ENCODE peak calls at places on chromosomes 13 and 19, in ten cellular contexts. I is caudate nucleus; K is tibial nerve; O is gastrocnemius medialis; E is effector memory CD4-positive, alpha-beta T cell; Z is neural progenitor cell; G is heart left ventricle; N is DND-41; S is CD4-positive, alpha-beta T cell; H is K562. D is an unnamed sample.

GRCh38 chr13:106129273-106129672 is 406.2 kb downstream of the EFNB2 start:
- DNase-seq in I (no peak), K (no peak), O (no peak), E (no peak), Z (no peak), G (no peak), N (no peak), S (no peak), H (no peak), D (no peak)

GRCh38 chr13:51041710-51042109 is 69.4 kb downstream of the C13orf42 start:
- DNase-seq in I (no peak), K (no peak), O (no peak), E (no peak), Z (no peak), G (no peak), N (no peak), S (no peak), H (no peak), D (no peak)

GRCh38 chr19:52942371-52943133 is 19.3 kb upstream of the ZNF888 start:
- DNase-seq in I (peak), K (peak), O (peak), E (peak), Z (peak), G (peak), N (peak), S (peak), H (peak), D (peak)

GRCh38 chr13:46633416-46633815 is 80.4 kb downstream of the LRCH1 start:
- DNase-seq in I (no peak), K (no peak), O (no peak), E (no peak), Z (no peak), G (no peak), N (no peak), S (no peak), H (no peak), D (no peak)

GRCh38 chr13:36509369-36509768 is 77.1 kb downstream of the CCNA1 start:
- DNase-seq in I (no peak), K (no peak), O (no peak), E (no peak), Z (peak), G (no peak), N (no peak), S (no peak), H (no peak), D (no peak)

GRCh38 chr13:22800726-22801401 is 379.9 kb upstream of the SGCG start:
- DNase-seq in I (no peak), K (peak), O (peak), E (no peak), Z (no peak), G (peak), N (no peak), S (no peak), H (no peak), D (no peak)

GRCh38 chr19:55668603-55669348 is 6.2 kb upstream of the EPN1 start:
- DNase-seq in I (no peak), K (no peak), O (no peak), E (no peak), Z (no peak), G (no peak), N (no peak), S (no peak), H (no peak), D (no peak)

GRCh38 chr19:35262101-35262761 is 6.5 kb upstream of the USF2 start:
- DNase-seq in I (no peak), K (peak), O (no peak), E (no peak), Z (no peak), G (no peak), N (no peak), S (no peak), H (no peak), D (peak)

GRCh38 chr19:14155371-14155770 is 19.0 kb upstream of the ASF1B start:
- DNase-seq in I (no peak), K (no peak), O (no peak), E (no peak), Z (no peak), G (no peak), N (no peak), S (no peak), H (no peak), D (no peak)

GRCh38 chr13:33017410-33017929 is 1.2 kb downstream of the KL start:
- DNase-seq in I (no peak), K (peak), O (peak), E (no peak), Z (peak), G (peak), N (no peak), S (no peak), H (peak), D (no peak)

GRCh38 chr13:93915269-93915809 is 564.1 kb downstream of the DCT start:
- DNase-seq in I (no peak), K (no peak), O (no peak), E (no peak), Z (no peak), G (no peak), N (no peak), S (no peak), H (no peak), D (no peak)

GRCh38 chr19:51352783-51353360 is 10.9 kb upstream of the VSIG10L start:
- DNase-seq in I (no peak), K (no peak), O (no peak), E (no peak), Z (no peak), G (no peak), N (no peak), S (no peak), H (no peak), D (no peak)

GRCh38 chr19:33622505-33622808 is 704 bp downstream of the CHST8 start:
- DNase-seq in I (no peak), K (no peak), O (no peak), E (no peak), Z (peak), G (no peak), N (no peak), S (no peak), H (no peak), D (no peak)

GRCh38 chr13:60282708-60283107 is 114.3 kb upstream of the TDRD3 start:
- DNase-seq in I (no peak), K (no peak), O (no peak), E (no peak), Z (no peak), G (no peak), N (no peak), S (no peak), H (no peak), D (no peak)

GRCh38 chr13:29621401-29621800 is 25.9 kb upstream of the SLC7A1 start:
- DNase-seq in I (no peak), K (no peak), O (no peak), E (no peak), Z (no peak), G (no peak), N (no peak), S (no peak), H (no peak), D (no peak)

GRCh38 chr19:18281082-18282020 is at the start of gene JUND:
- DNase-seq in I (peak), K (peak), O (peak), E (peak), Z (peak), G (peak), N (peak), S (peak), H (peak), D (peak)

GRCh38 chr13:101383595-101383994 is 32.7 kb downstream of the NALCN start:
- DNase-seq in I (no peak), K (no peak), O (no peak), E (no peak), Z (no peak), G (no peak), N (no peak), S (no peak), H (no peak), D (no peak)

GRCh38 chr13:40504641-40505040 is 161.8 kb downstream of the FOXO1 start:
- DNase-seq in I (no peak), K (no peak), O (no peak), E (no peak), Z (no peak), G (no peak), N (no peak), S (no peak), H (no peak), D (no peak)

GRCh38 chr13:40503026-40503425 is 163.4 kb downstream of the FOXO1 start:
- DNase-seq in I (no peak), K (no peak), O (no peak), E (no peak), Z (no peak), G (no peak), N (no peak), S (no peak), H (no peak), D (no peak)

GRCh38 chr13:40502236-40502635 is 164.2 kb downstream of the FOXO1 start:
- DNase-seq in I (no peak), K (no peak), O (no peak), E (no peak), Z (no peak), G (no peak), N (no peak), S (no peak), H (no peak), D (no peak)

GRCh38 chr13:40505196-40505595 is 161.2 kb downstream of the FOXO1 start:
- DNase-seq in I (no peak), K (no peak), O (no peak), E (no peak), Z (no peak), G (no peak), N (no peak), S (no peak), H (no peak), D (no peak)

DNA sequence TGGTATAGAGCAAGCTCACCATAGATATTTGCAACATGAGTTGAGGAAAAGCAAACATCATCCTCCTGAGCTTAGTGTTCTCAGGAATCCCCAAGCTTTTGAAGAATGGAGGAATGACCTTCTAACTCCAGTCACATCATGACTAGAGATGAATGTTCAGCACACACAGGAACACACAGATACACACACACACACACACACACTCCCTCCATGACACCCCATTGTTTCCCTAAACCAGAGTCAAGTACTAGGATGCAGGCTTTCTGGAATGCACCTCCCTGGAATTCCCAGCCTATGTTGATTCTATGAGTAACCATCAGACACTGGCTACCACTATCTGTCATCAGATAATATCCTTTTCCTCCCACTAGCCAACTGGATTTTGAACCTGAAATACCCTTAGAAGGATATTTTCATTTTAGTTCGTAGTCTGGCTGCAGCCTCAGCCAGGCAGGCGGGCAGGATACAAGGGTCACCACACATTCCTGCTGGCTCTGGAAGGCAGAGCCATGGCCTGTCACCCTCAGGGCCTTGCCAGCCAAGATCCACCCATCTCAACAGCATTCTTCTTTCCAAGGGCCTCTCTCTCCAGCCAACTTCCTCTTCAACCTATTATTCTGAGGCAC is 162.4 kb downstream of the FOXO1 start:
- DNase-seq in I (no peak), K (no peak), O (no peak), E (no peak), Z (no peak), G (no peak), N (no peak), S (no peak), H (no peak), D (no peak)
- H3K27ac ChIP-seq in I (no peak), K (no peak), O (no peak), E (no peak), Z (no peak), G (no peak), N (no peak), S (no peak), H (no peak), D (no peak)

DNA sequence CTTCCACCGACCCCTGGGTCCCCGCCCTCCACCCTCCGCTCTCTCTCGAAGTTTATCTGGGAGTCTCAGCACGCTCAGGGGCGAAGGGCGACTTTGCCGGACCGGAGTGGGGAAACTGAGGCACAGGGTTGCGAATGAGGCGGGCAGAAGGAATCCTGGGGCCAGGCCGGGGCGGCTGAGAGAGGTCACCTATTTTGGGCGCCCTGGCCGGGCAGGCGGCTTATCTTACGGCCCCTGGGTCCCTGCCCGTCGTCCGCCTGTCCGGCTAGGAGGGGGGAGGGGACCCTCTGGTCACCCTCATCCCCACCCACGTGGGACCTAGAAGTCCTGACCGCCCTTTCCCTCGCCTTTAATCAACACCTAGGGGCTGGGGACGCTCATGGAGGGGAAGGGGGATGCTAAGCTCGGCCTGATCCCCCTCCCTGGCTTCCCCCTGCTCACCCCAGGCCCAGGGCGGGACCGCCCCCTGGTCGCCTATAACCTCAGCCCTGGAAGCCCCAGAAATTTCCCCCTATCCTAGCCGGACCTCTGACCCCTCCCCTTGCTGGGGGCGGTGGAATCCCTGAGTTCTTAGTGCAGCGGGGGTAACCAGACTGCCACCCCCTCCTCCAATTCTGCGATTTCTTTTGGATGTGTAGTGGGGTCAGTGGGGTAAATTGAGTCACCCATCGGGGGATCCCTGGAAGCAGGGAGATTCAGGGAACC is 556 bp downstream of the TRIP10 start:
- DNase-seq in I (no peak), K (no peak), O (peak), E (no peak), Z (peak), G (peak), N (no peak), S (no peak), H (peak), D (no peak)
- H3K27ac ChIP-seq in I (peak), K (peak), O (peak), E (peak), Z (no peak), G (peak), N (peak), S (no peak), H (peak), D (no peak)

GRCh38 chr19:7258840-7259395 is 35.3 kb downstream of the INSR start:
- DNase-seq in I (no peak), K (no peak), O (no peak), E (no peak), Z (no peak), G (no peak), N (no peak), S (no peak), H (no peak), D (no peak)

GRCh38 chr19:7257148-7258041 is 36.8 kb downstream of the INSR start:
- DNase-seq in I (no peak), K (no peak), O (no peak), E (no peak), Z (no peak), G (no peak), N (no peak), S (no peak), H (peak), D (no peak)

GRCh38 chr19:7262470-7262869 is 31.7 kb downstream of the INSR start:
- DNase-seq in I (no peak), K (no peak), O (no peak), E (no peak), Z (peak), G (no peak), N (no peak), S (no peak), H (no peak), D (no peak)

GRCh38 chr19:7258042-7258839 is 36.0 kb downstream of the INSR start:
- DNase-seq in I (no peak), K (no peak), O (no peak), E (no peak), Z (no peak), G (no peak), N (no peak), S (no peak), H (no peak), D (no peak)

GRCh38 chr19:7260161-7260560 is 34.1 kb downstream of the INSR start:
- DNase-seq in I (no peak), K (no peak), O (no peak), E (no peak), Z (no peak), G (no peak), N (no peak), S (no peak), H (no peak), D (no peak)
- H3K27ac ChIP-seq in I (no peak), K (no peak), O (no peak), E (no peak), Z (no peak), G (peak), N (no peak), S (no peak), H (no peak), D (no peak)

GRCh38 chr19:1115646-1116420 is 12.0 kb downstream of the GPX4 start:
- DNase-seq in I (no peak), K (no peak), O (no peak), E (no peak), Z (no peak), G (no peak), N (no peak), S (no peak), H (no peak), D (no peak)

GRCh38 chr19:1119475-1120217 is 15.9 kb downstream of the GPX4 start:
- DNase-seq in I (no peak), K (no peak), O (no peak), E (no peak), Z (no peak), G (no peak), N (no peak), S (no peak), H (no peak), D (no peak)

GRCh38 chr19:1118999-1119398 is 15.2 kb downstream of the GPX4 start:
- DNase-seq in I (no peak), K (no peak), O (no peak), E (no peak), Z (no peak), G (no peak), N (no peak), S (no peak), H (no peak), D (no peak)

GRCh38 chr19:1116726-1117581 is 13.2 kb downstream of the GPX4 start:
- DNase-seq in I (no peak), K (no peak), O (no peak), E (no peak), Z (no peak), G (no peak), N (no peak), S (no peak), H (no peak), D (no peak)

GRCh38 chr19:1117654-1118053 is 13.9 kb downstream of the GPX4 start:
- DNase-seq in I (no peak), K (no peak), O (no peak), E (no peak), Z (no peak), G (no peak), N (no peak), S (no peak), H (no peak), D (no peak)
- H3K27ac ChIP-seq in I (no peak), K (no peak), O (no peak), E (no peak), Z (no peak), G (no peak), N (no peak), S (no peak), H (no peak), D (no peak)

GRCh38 chr19:6242677-6243076 is 37.1 kb downstream of the MLLT1 start:
- DNase-seq in I (no peak), K (no peak), O (no peak), E (no peak), Z (no peak), G (no peak), N (no peak), S (no peak), H (no peak), D (no peak)
- H3K27ac ChIP-seq in I (peak), K (peak), O (no peak), E (no peak), Z (no peak), G (no peak), N (no peak), S (no peak), H (no peak), D (peak)

DNA sequence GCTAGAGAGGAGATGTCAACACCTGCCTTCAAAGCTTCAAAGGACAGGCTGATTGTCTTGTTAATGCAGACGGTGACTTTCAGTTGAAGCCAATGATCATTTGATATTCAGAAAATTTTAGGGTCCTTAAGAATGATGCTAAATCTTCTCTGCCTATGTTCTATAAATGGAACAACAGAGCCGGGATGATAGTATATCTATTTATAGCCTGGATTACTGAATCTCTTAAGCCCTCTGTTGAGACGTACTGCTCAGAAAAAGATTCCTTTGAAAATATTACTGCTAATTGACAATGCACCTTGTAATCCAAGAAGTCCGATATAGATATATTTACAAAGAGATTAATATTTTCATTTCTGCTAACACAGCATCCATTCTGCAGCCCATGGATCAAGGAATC is 35.8 kb upstream of the LMO7 start:
- DNase-seq in I (no peak), K (no peak), O (no peak), E (no peak), Z (no peak), G (no peak), N (no peak), S (no peak), H (no peak), D (no peak)
- H3K27ac ChIP-seq in I (no peak), K (no peak), O (no peak), E (no peak), Z (no peak), G (no peak), N (no peak), S (no peak), H (no peak), D (no peak)

GRCh38 chr19:49474545-49474930 is 523 bp downstream of the FLT3LG start:
- DNase-seq in I (no peak), K (no peak), O (no peak), E (no peak), Z (no peak), G (no peak), N (no peak), S (no peak), H (no peak), D (no peak)
- H3K27ac ChIP-seq in I (peak), K (peak), O (peak), E (peak), Z (no peak), G (peak), N (peak), S (peak), H (no peak), D (peak)

GRCh38 chr13:49053215-49053614 is 77.5 kb downstream of the FNDC3A start:
- DNase-seq in I (no peak), K (no peak), O (no peak), E (no peak), Z (no peak), G (no peak), N (no peak), S (no peak), H (no peak), D (no peak)
- H3K27ac ChIP-seq in I (no peak), K (no peak), O (no peak), E (no peak), Z (no peak), G (no peak), N (no peak), S (no peak), H (no peak), D (no peak)

GRCh38 chr13:27979001-27979643 is 9.4 kb downstream of the URAD start:
- DNase-seq in I (no peak), K (no peak), O (no peak), E (no peak), Z (peak), G (no peak), N (no peak), S (no peak), H (peak), D (no peak)
- H3K27ac ChIP-seq in I (no peak), K (no peak), O (no peak), E (no peak), Z (no peak), G (no peak), N (no peak), S (no peak), H (no peak), D (no peak)

D was measured in dorsolateral prefrontal cortex.